ENCODE peak calls at places on chromosomes 6 and 20, in seven cellular contexts. P is NCI-H460; A is activated T-cell treated with anti-CD3 and anti-CD28 coated beads, Interleukin-2, amount 50 U/mL, for 72 hours; X is activated naive CD4-positive, alpha-beta T cell treated with anti-CD3 and anti-CD28 coated beads, Interleukin-2, amount 50 U/mL, for 16 hours; O is NCI-H1417; W is DND-41; B is hypothalamus. N is an unnamed sample.

GRCh38 chr6:15073344-15073789 is 172.5 kb upstream of the JARID2 start:
- DNase-seq in O (no peak), W (no peak), B (peak), X (no peak), P (no peak), A (peak), N (peak)

GRCh38 chr6:79157961-79158644 is 76.4 kb downstream of the HMGN3 start:
- DNase-seq in P (no peak), W (no peak), B (no peak), A (no peak), O (no peak), X (no peak), N (no peak)

GRCh38 chr20:5033566-5033965 is 32.3 kb upstream of the SLC23A2 start:
- DNase-seq in B (no peak), P (no peak), A (no peak), X (no peak), O (no peak), W (no peak), N (no peak)

GRCh38 chr6:79269877-79270276 is 35.4 kb upstream of the HMGN3 start:
- DNase-seq in A (no peak), P (no peak), O (no peak), B (no peak), W (no peak), X (no peak), N (no peak)

GRCh38 chr20:1033751-1034419 is 31.8 kb upstream of the RSPO4 start:
- DNase-seq in X (no peak), W (no peak), B (no peak), O (no peak), A (peak), P (no peak), N (no peak)

GRCh38 chr20:57811373-57812020 is 101.7 kb upstream of the PMEPA1 start:
- DNase-seq in O (no peak), X (no peak), A (no peak), P (no peak), W (no peak), B (no peak), N (no peak)

GRCh38 chr20:33337119-33337518 is 54.1 kb downstream of the BPIFB1 start:
- DNase-seq in X (no peak), B (no peak), P (peak), W (no peak), A (no peak), O (no peak), N (no peak)

GRCh38 chr20:21096321-21097043 is 9.7 kb downstream of the LINC00237 start:
- DNase-seq in B (peak), W (no peak), O (no peak), A (no peak), X (no peak), P (peak), N (no peak)

GRCh38 chr20:25066386-25066785 is 8.4 kb upstream of the ACSS1 start:
- DNase-seq in P (no peak), X (no peak), A (no peak), W (no peak), B (no peak), O (peak), N (no peak)

GRCh38 chr20:30611239-30611984 is 646.1 kb upstream of the DEFB115 start:
- DNase-seq in A (no peak), B (peak), P (no peak), X (no peak), O (no peak), W (no peak), N (no peak)

GRCh38 chr6:25312703-25313102 is 33.5 kb downstream of the CARMIL1 start:
- DNase-seq in A (no peak), P (no peak), X (no peak), O (no peak), W (no peak), B (no peak), N (no peak)

GRCh38 chr20:49986049-49986448 is 3.3 kb downstream of the SNAI1 start:
- DNase-seq in W (no peak), A (no peak), P (no peak), X (no peak), O (no peak), B (no peak), N (no peak)

GRCh38 chr6:73156793-73157767 is 68.2 kb downstream of the KHDC1L start:
- DNase-seq in B (no peak), A (no peak), X (no peak), O (no peak), W (no peak), P (no peak), N (no peak)

GRCh38 chr6:169158182-169158573 is 95.5 kb downstream of the THBS2 start:
- DNase-seq in A (no peak), O (no peak), B (no peak), P (no peak), X (no peak), W (no peak), N (no peak)

GRCh38 chr6:82818727-82819126 is 246.9 kb downstream of the UBE3D start:
- DNase-seq in O (no peak), W (no peak), X (no peak), P (no peak), B (no peak), A (no peak), N (no peak)

GRCh38 chr6:66538548-66539135 is 831.6 kb upstream of the EYS start:
- DNase-seq in O (peak), X (no peak), P (no peak), A (no peak), B (no peak), W (no peak), N (no peak)

GRCh38 chr6:139030211-139030530 is 1.6 kb downstream of the ABRACL start:
- DNase-seq in B (no peak), W (no peak), O (peak), A (no peak), X (no peak), P (no peak), N (no peak)

GRCh38 chr6:33143113-33143760 is 49.0 kb downstream of the COL11A2 start:
- DNase-seq in B (no peak), X (no peak), O (no peak), A (no peak), P (no peak), W (no peak), N (no peak)

GRCh38 chr20:20821496-20822260 is 109.2 kb upstream of the RALGAPA2 start:
- DNase-seq in B (no peak), A (no peak), W (no peak), X (no peak), P (no peak), O (peak), N (no peak)

GRCh38 chr20:57495978-57496377 is 29.0 kb downstream of the CTCFL start:
- DNase-seq in O (no peak), P (no peak), X (no peak), B (no peak), A (no peak), W (no peak), N (no peak)

GRCh38 chr6:57294829-57295228 is 22.6 kb upstream of the PRIM2 start:
- DNase-seq in O (no peak), W (no peak), B (no peak), P (no peak), X (no peak), A (no peak), N (no peak)

GRCh38 chr20:39271205-39271604 is 309.1 kb downstream of the DHX35 start:
- DNase-seq in W (no peak), P (no peak), X (no peak), A (no peak), B (no peak), O (no peak), N (no peak)

GRCh38 chr6:6783736-6784135 is 195.2 kb downstream of the LY86 start:
- DNase-seq in B (no peak), O (no peak), A (no peak), W (no peak), X (no peak), P (no peak), N (no peak)

GRCh38 chr20:58086763-58087566 is 141.5 kb downstream of the ANKRD60 start:
- DNase-seq in X (no peak), O (peak), W (peak), A (peak), P (peak), B (no peak), N (peak)

GRCh38 chr20:10558635-10559187 is 115.1 kb downstream of the JAG1 start:
- DNase-seq in P (no peak), A (peak), B (no peak), X (no peak), O (no peak), W (no peak), N (peak)

GRCh38 chr20:51528263-51529026 is 14.1 kb downstream of the NFATC2 start:
- DNase-seq in O (no peak), A (peak), P (no peak), X (peak), W (no peak), B (no peak), N (peak)

GRCh38 chr6:155782320-155782730 is 326.7 kb upstream of the NOX3 start:
- DNase-seq in O (no peak), W (no peak), X (no peak), P (no peak), A (no peak), B (no peak), N (no peak)

GRCh38 chr6:90078513-90079289 is 184.4 kb downstream of the GJA10 start:
- DNase-seq in P (no peak), B (no peak), A (peak), W (peak), O (no peak), X (peak), N (no peak)

GRCh38 chr6:116467096-116467495 is 5.9 kb downstream of the CALHM6 start:
- DNase-seq in B (no peak), X (no peak), P (no peak), A (no peak), W (no peak), O (no peak), N (no peak)

GRCh38 chr6:121896771-121897170 is 461.3 kb downstream of the GJA1 start:
- DNase-seq in X (no peak), O (no peak), P (no peak), A (no peak), B (no peak), W (no peak), N (no peak)

N was measured in GM13976.